ENCODE peak calls at places on chromosomes 4 and X, in five cellular contexts. One of them, this sample, is unnamed.

GRCh38 chrX:145631461-145631951 is 186.1 kb upstream of the SLITRK2 start:
- DNase-seq in HL-60: no peak
- DNase-seq in uterus: no peak
- DNase-seq in foreskin keratinocyte: no peak
- DNase-seq in endothelial cell of umbilical vein: no peak
- DNase-seq in this sample: no peak

GRCh38 chr4:20026456-20026855 is 225.2 kb upstream of the SLIT2 start:
- DNase-seq in HL-60: no peak
- DNase-seq in uterus: no peak
- DNase-seq in endothelial cell of umbilical vein: no peak
- DNase-seq in foreskin keratinocyte: no peak
- DNase-seq in this sample: no peak

GRCh38 chr4:135098061-135098460 is 896.5 kb upstream of the PABPC4L start:
- DNase-seq in foreskin keratinocyte: no peak
- DNase-seq in endothelial cell of umbilical vein: no peak
- DNase-seq in uterus: no peak
- DNase-seq in HL-60: no peak
- DNase-seq in this sample: no peak

GRCh38 chr4:135238940-135239339 is 1037.4 kb upstream of the PABPC4L start:
- DNase-seq in endothelial cell of umbilical vein: no peak
- DNase-seq in foreskin keratinocyte: no peak
- DNase-seq in HL-60: no peak
- DNase-seq in uterus: no peak
- DNase-seq in this sample: no peak

GRCh38 chr4:109820563-109820962 is 5.0 kb downstream of the GAR1 start:
- DNase-seq in HL-60: no peak
- DNase-seq in endothelial cell of umbilical vein: no peak
- DNase-seq in foreskin keratinocyte: no peak
- DNase-seq in uterus: no peak
- DNase-seq in this sample: no peak

GRCh38 chrX:154436597-154437397 is at the start of gene GDI1:
- DNase-seq in foreskin keratinocyte: no peak
- DNase-seq in endothelial cell of umbilical vein: no peak
- DNase-seq in HL-60: no peak
- DNase-seq in uterus: no peak
- DNase-seq in this sample: no peak

GRCh38 chrX:65581661-65582339 is 47.2 kb upstream of the LAS1L start:
- DNase-seq in HL-60: peak
- DNase-seq in endothelial cell of umbilical vein: peak
- DNase-seq in foreskin keratinocyte: no peak
- DNase-seq in uterus: peak
- DNase-seq in this sample: no peak

GRCh38 chr4:141833209-141833608 is 196.8 kb downstream of the IL15 start:
- DNase-seq in foreskin keratinocyte: no peak
- DNase-seq in HL-60: no peak
- DNase-seq in endothelial cell of umbilical vein: no peak
- DNase-seq in uterus: no peak
- DNase-seq in this sample: no peak

GRCh38 chrX:4932790-4933189 is 1219.3 kb upstream of the PRKX start:
- DNase-seq in uterus: no peak
- DNase-seq in endothelial cell of umbilical vein: no peak
- DNase-seq in HL-60: no peak
- DNase-seq in foreskin keratinocyte: peak
- DNase-seq in this sample: no peak

GRCh38 chr4:74624351-74625151 is 169.8 kb downstream of the BTC start:
- DNase-seq in endothelial cell of umbilical vein: peak
- DNase-seq in HL-60: peak
- DNase-seq in uterus: no peak
- DNase-seq in foreskin keratinocyte: peak
- DNase-seq in this sample: no peak

GRCh38 chrX:15157624-15158023 is 112.3 kb downstream of the ASB9 start:
- DNase-seq in foreskin keratinocyte: no peak
- DNase-seq in HL-60: no peak
- DNase-seq in uterus: no peak
- DNase-seq in endothelial cell of umbilical vein: no peak
- DNase-seq in this sample: no peak

GRCh38 chrX:144040793-144041192 is 156.9 kb downstream of the UBE2NL start:
- DNase-seq in uterus: no peak
- DNase-seq in endothelial cell of umbilical vein: no peak
- DNase-seq in HL-60: no peak
- DNase-seq in foreskin keratinocyte: no peak
- DNase-seq in this sample: no peak

GRCh38 chr4:113701156-113701555 is 60.4 kb downstream of the CAMK2D start:
- DNase-seq in HL-60: no peak
- DNase-seq in foreskin keratinocyte: no peak
- DNase-seq in endothelial cell of umbilical vein: no peak
- DNase-seq in uterus: no peak
- DNase-seq in this sample: no peak

GRCh38 chrX:110428144-110428543 is 69.5 kb downstream of the RTL9 start:
- DNase-seq in foreskin keratinocyte: no peak
- DNase-seq in HL-60: no peak
- DNase-seq in uterus: no peak
- DNase-seq in endothelial cell of umbilical vein: no peak
- DNase-seq in this sample: no peak

GRCh38 chr4:524196-524595 is 25.2 kb downstream of the PIGG start:
- DNase-seq in endothelial cell of umbilical vein: no peak
- DNase-seq in uterus: no peak
- DNase-seq in HL-60: no peak
- DNase-seq in foreskin keratinocyte: no peak
- DNase-seq in this sample: no peak

GRCh38 chr4:66688674-66689073 is 856.6 kb downstream of the CENPC start:
- DNase-seq in endothelial cell of umbilical vein: peak
- DNase-seq in uterus: no peak
- DNase-seq in foreskin keratinocyte: peak
- DNase-seq in HL-60: no peak
- DNase-seq in this sample: no peak

GRCh38 chrX:110143454-110144210 is 140.7 kb downstream of the TMEM164 start:
- DNase-seq in HL-60: no peak
- DNase-seq in endothelial cell of umbilical vein: no peak
- DNase-seq in foreskin keratinocyte: peak
- DNase-seq in uterus: no peak
- DNase-seq in this sample: no peak

GRCh38 chrX:150680974-150681373 is 12.2 kb upstream of the MTMR1 start:
- DNase-seq in uterus: no peak
- DNase-seq in HL-60: no peak
- DNase-seq in foreskin keratinocyte: no peak
- DNase-seq in endothelial cell of umbilical vein: peak
- DNase-seq in this sample: no peak

GRCh38 chr4:106875340-106875739 is 160.8 kb downstream of the DKK2 start:
- DNase-seq in foreskin keratinocyte: no peak
- DNase-seq in HL-60: no peak
- DNase-seq in endothelial cell of umbilical vein: no peak
- DNase-seq in uterus: no peak
- DNase-seq in this sample: no peak

GRCh38 chr4:5747746-5748365 is 36.9 kb downstream of the EVC start:
- DNase-seq in HL-60: no peak
- DNase-seq in uterus: peak
- DNase-seq in foreskin keratinocyte: peak
- DNase-seq in endothelial cell of umbilical vein: peak
- DNase-seq in this sample: no peak

GRCh38 chr4:54657194-54657555 is 582 bp upstream of the KIT start:
- DNase-seq in foreskin keratinocyte: no peak
- DNase-seq in HL-60: no peak
- DNase-seq in uterus: no peak
- DNase-seq in endothelial cell of umbilical vein: no peak
- DNase-seq in this sample: no peak

GRCh38 chrX:154353172-154353843 is 21.1 kb downstream of the FLNA start:
- DNase-seq in uterus: peak
- DNase-seq in endothelial cell of umbilical vein: no peak
- DNase-seq in HL-60: no peak
- DNase-seq in foreskin keratinocyte: no peak
- DNase-seq in this sample: no peak

DNA sequence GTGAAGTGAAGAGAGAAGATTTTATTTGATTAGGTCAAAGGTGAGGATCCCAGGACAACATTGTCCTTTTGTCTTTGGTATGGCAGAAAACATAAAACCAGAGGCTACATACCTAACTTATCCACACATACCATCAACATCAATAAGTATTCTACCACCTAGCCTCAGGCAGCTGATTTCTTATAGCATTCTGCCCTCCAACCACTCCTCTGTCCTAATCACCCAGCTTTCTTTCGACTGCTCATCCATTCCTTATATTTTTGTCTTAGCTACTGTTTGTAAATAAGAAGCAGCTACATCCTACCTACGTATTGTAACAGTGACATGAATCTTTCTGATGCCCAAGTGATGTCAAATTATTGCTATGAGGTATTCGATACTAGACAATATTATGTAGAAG is 129.4 kb downstream of the ANAPC10 start:
- DNase-seq in endothelial cell of umbilical vein: no peak
- DNase-seq in uterus: no peak
- DNase-seq in foreskin keratinocyte: no peak
- DNase-seq in HL-60: no peak
- DNase-seq in this sample: no peak
- H3K27ac ChIP-seq in endothelial cell of umbilical vein: no peak
- H3K27ac ChIP-seq in uterus: no peak
- H3K27ac ChIP-seq in foreskin keratinocyte: no peak
- H3K27ac ChIP-seq in HL-60: no peak
- H3K27ac ChIP-seq in this sample: no peak

DNA sequence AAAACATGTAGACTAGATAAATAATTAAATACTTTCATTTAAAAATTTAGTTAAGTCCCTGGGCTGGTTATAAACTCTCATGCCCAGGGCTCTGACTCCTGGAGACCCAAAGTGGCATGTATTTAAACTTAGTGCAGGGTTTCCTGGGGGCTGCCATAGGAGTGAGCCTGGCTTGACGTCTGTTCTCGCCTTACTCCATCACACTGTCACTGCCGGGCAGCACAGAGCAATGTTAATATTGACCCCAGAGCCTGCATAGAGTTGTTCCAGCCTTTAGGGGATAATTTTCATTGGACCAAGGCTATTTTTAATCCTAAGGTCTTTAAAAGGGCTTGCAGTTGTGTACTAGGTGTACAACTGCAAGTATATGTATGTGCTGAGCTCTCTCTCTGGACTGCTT is 31.2 kb downstream of the KIAA0232 start:
- DNase-seq in HL-60: no peak
- DNase-seq in foreskin keratinocyte: no peak
- DNase-seq in endothelial cell of umbilical vein: no peak
- DNase-seq in uterus: no peak
- DNase-seq in this sample: no peak
- H3K27ac ChIP-seq in HL-60: no peak
- H3K27ac ChIP-seq in foreskin keratinocyte: no peak
- H3K27ac ChIP-seq in endothelial cell of umbilical vein: no peak
- H3K27ac ChIP-seq in uterus: no peak
- H3K27ac ChIP-seq in this sample: no peak

DNA sequence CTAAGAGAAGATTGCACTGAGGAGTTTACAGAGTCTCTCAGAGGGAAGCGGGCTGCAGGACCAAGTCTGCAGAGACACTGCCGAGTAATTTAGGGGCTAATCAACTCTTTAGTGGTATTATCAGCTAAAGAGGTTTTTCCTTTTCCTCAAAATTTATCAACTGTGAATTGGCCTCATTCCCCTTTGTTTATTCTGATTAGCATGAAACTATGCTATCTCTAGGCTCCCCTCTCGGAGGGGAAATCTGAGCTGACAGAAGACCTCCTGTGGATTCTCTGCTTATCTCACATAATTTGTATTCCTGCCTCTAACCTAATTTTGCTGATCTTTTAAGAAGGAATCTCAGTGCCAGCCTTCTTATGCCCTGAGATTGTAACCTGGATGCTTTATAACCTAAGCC is 201.0 kb downstream of the DCTD start:
- DNase-seq in endothelial cell of umbilical vein: no peak
- DNase-seq in HL-60: no peak
- DNase-seq in uterus: no peak
- DNase-seq in foreskin keratinocyte: no peak
- DNase-seq in this sample: no peak
- H3K27ac ChIP-seq in endothelial cell of umbilical vein: no peak
- H3K27ac ChIP-seq in HL-60: no peak
- H3K27ac ChIP-seq in uterus: no peak
- H3K27ac ChIP-seq in foreskin keratinocyte: no peak
- H3K27ac ChIP-seq in this sample: no peak

GRCh38 chr4:180925800-180926199 is 1317.4 kb upstream of the TENM3 start:
- DNase-seq in endothelial cell of umbilical vein: no peak
- DNase-seq in uterus: no peak
- DNase-seq in foreskin keratinocyte: no peak
- DNase-seq in HL-60: no peak
- DNase-seq in this sample: no peak
- H3K27ac ChIP-seq in endothelial cell of umbilical vein: no peak
- H3K27ac ChIP-seq in uterus: no peak
- H3K27ac ChIP-seq in foreskin keratinocyte: no peak
- H3K27ac ChIP-seq in HL-60: no peak
- H3K27ac ChIP-seq in this sample: no peak

GRCh38 chrX:42140320-42140719 is 217.0 kb upstream of the CASK start:
- DNase-seq in foreskin keratinocyte: no peak
- DNase-seq in uterus: no peak
- DNase-seq in endothelial cell of umbilical vein: no peak
- DNase-seq in HL-60: no peak
- DNase-seq in this sample: no peak

GRCh38 chrX:42149281-42149680 is 225.9 kb upstream of the CASK start:
- DNase-seq in endothelial cell of umbilical vein: no peak
- DNase-seq in HL-60: no peak
- DNase-seq in foreskin keratinocyte: no peak
- DNase-seq in uterus: no peak
- DNase-seq in this sample: no peak

GRCh38 chrX:42149786-42150185 is 226.4 kb upstream of the CASK start:
- DNase-seq in endothelial cell of umbilical vein: no peak
- DNase-seq in foreskin keratinocyte: no peak
- DNase-seq in uterus: no peak
- DNase-seq in HL-60: no peak
- DNase-seq in this sample: no peak

GRCh38 chrX:42143866-42144592 is 220.7 kb upstream of the CASK start:
- DNase-seq in HL-60: no peak
- DNase-seq in foreskin keratinocyte: no peak
- DNase-seq in endothelial cell of umbilical vein: no peak
- DNase-seq in uterus: no peak
- DNase-seq in this sample: no peak
- H3K27ac ChIP-seq in HL-60: no peak
- H3K27ac ChIP-seq in foreskin keratinocyte: no peak
- H3K27ac ChIP-seq in endothelial cell of umbilical vein: no peak
- H3K27ac ChIP-seq in uterus: no peak
- H3K27ac ChIP-seq in this sample: no peak

GRCh38 chr4:88295656-88296055 is 11.3 kb upstream of the PPM1K start:
- DNase-seq in foreskin keratinocyte: no peak
- DNase-seq in endothelial cell of umbilical vein: no peak
- DNase-seq in HL-60: no peak
- DNase-seq in uterus: no peak
- DNase-seq in this sample: no peak
- H3K27ac ChIP-seq in foreskin keratinocyte: no peak
- H3K27ac ChIP-seq in endothelial cell of umbilical vein: no peak
- H3K27ac ChIP-seq in HL-60: no peak
- H3K27ac ChIP-seq in uterus: no peak
- H3K27ac ChIP-seq in this sample: no peak

GRCh38 chr4:87068591-87069021 is 133.8 kb downstream of the AFF1 start:
- DNase-seq in HL-60: no peak
- DNase-seq in endothelial cell of umbilical vein: no peak
- DNase-seq in uterus: no peak
- DNase-seq in foreskin keratinocyte: no peak
- DNase-seq in this sample: no peak
- H3K27ac ChIP-seq in HL-60: no peak
- H3K27ac ChIP-seq in endothelial cell of umbilical vein: no peak
- H3K27ac ChIP-seq in uterus: peak
- H3K27ac ChIP-seq in foreskin keratinocyte: no peak
- H3K27ac ChIP-seq in this sample: no peak

DNA sequence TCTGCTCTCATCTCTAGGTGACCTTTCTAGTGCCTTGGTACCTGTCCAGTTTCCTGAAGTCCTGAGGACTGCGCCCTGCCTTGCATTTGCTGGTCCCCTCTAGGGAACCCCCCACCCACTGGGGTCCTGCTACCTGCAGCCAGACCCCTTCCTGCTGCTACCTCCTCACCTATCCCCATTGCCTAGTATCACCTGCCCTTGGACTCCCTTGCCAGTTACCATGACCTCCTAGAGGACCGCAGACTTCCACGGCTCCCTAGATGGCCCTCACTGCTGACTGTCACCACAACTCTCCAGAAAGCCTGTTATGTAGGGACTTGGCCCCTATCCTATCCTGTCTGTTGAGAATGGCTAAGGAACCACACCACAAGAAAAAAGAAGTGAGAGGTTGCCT is 166.6 kb downstream of the EFNB1 start:
- DNase-seq in endothelial cell of umbilical vein: no peak
- DNase-seq in foreskin keratinocyte: no peak
- DNase-seq in uterus: no peak
- DNase-seq in HL-60: no peak
- DNase-seq in this sample: no peak
- H3K27ac ChIP-seq in endothelial cell of umbilical vein: no peak
- H3K27ac ChIP-seq in foreskin keratinocyte: no peak
- H3K27ac ChIP-seq in uterus: peak
- H3K27ac ChIP-seq in HL-60: no peak
- H3K27ac ChIP-seq in this sample: no peak